ENCODE peak calls at places on chromosome 5, in four cellular contexts. One of them, this sample, is unnamed.

GRCh38 chr5:60810438-60811085 is 33.5 kb downstream of the ELOVL7 start:
- DNase-seq in neural crest cell: no peak
- DNase-seq in activated CD4-positive, alpha-beta T cell treated with anti-CD3 and anti-CD28 coated beads, Interleukin-2, amount 10 ng/mL, durations not matched to agents 7 days and 5 days: no peak
- DNase-seq in lower leg skin: no peak
- DNase-seq in this sample: no peak

GRCh38 chr5:84378420-84378819 is 6.3 kb downstream of the EDIL3 start:
- DNase-seq in lower leg skin: no peak
- DNase-seq in neural crest cell: no peak
- DNase-seq in activated CD4-positive, alpha-beta T cell treated with anti-CD3 and anti-CD28 coated beads, Interleukin-2, amount 10 ng/mL, durations not matched to agents 7 days and 5 days: no peak
- DNase-seq in this sample: no peak

GRCh38 chr5:95866431-95867063 is 44.0 kb upstream of the GLRX start:
- DNase-seq in activated CD4-positive, alpha-beta T cell treated with anti-CD3 and anti-CD28 coated beads, Interleukin-2, amount 10 ng/mL, durations not matched to agents 7 days and 5 days: no peak
- DNase-seq in lower leg skin: no peak
- DNase-seq in neural crest cell: no peak
- DNase-seq in this sample: no peak

GRCh38 chr5:168943999-168944398 is 356.9 kb downstream of the SLIT3 start:
- DNase-seq in neural crest cell: no peak
- DNase-seq in activated CD4-positive, alpha-beta T cell treated with anti-CD3 and anti-CD28 coated beads, Interleukin-2, amount 10 ng/mL, durations not matched to agents 7 days and 5 days: no peak
- DNase-seq in lower leg skin: no peak
- DNase-seq in this sample: no peak

GRCh38 chr5:111509119-111509518 is 3.2 kb downstream of the STARD4 start:
- DNase-seq in neural crest cell: no peak
- DNase-seq in lower leg skin: no peak
- DNase-seq in activated CD4-positive, alpha-beta T cell treated with anti-CD3 and anti-CD28 coated beads, Interleukin-2, amount 10 ng/mL, durations not matched to agents 7 days and 5 days: no peak
- DNase-seq in this sample: no peak

GRCh38 chr5:120817044-120817985 is 353.2 kb downstream of the PRR16 start:
- DNase-seq in neural crest cell: no peak
- DNase-seq in lower leg skin: no peak
- DNase-seq in activated CD4-positive, alpha-beta T cell treated with anti-CD3 and anti-CD28 coated beads, Interleukin-2, amount 10 ng/mL, durations not matched to agents 7 days and 5 days: no peak
- DNase-seq in this sample: peak

GRCh38 chr5:17192191-17192590 is 25.2 kb upstream of the BASP1 start:
- DNase-seq in lower leg skin: no peak
- DNase-seq in neural crest cell: no peak
- DNase-seq in activated CD4-positive, alpha-beta T cell treated with anti-CD3 and anti-CD28 coated beads, Interleukin-2, amount 10 ng/mL, durations not matched to agents 7 days and 5 days: no peak
- DNase-seq in this sample: no peak

GRCh38 chr5:124871299-124871698 is 124.9 kb upstream of the ZNF608 start:
- DNase-seq in neural crest cell: no peak
- DNase-seq in lower leg skin: no peak
- DNase-seq in activated CD4-positive, alpha-beta T cell treated with anti-CD3 and anti-CD28 coated beads, Interleukin-2, amount 10 ng/mL, durations not matched to agents 7 days and 5 days: no peak
- DNase-seq in this sample: no peak

GRCh38 chr5:163914911-163915310 is 409.5 kb downstream of the MAT2B start:
- DNase-seq in activated CD4-positive, alpha-beta T cell treated with anti-CD3 and anti-CD28 coated beads, Interleukin-2, amount 10 ng/mL, durations not matched to agents 7 days and 5 days: no peak
- DNase-seq in lower leg skin: no peak
- DNase-seq in neural crest cell: no peak
- DNase-seq in this sample: no peak

GRCh38 chr5:148776780-148777179 is 49.6 kb upstream of the ADRB2 start:
- DNase-seq in lower leg skin: peak
- DNase-seq in neural crest cell: no peak
- DNase-seq in activated CD4-positive, alpha-beta T cell treated with anti-CD3 and anti-CD28 coated beads, Interleukin-2, amount 10 ng/mL, durations not matched to agents 7 days and 5 days: no peak
- DNase-seq in this sample: no peak

GRCh38 chr5:146402949-146403348 is 44.2 kb upstream of the TCERG1 start:
- DNase-seq in neural crest cell: no peak
- DNase-seq in activated CD4-positive, alpha-beta T cell treated with anti-CD3 and anti-CD28 coated beads, Interleukin-2, amount 10 ng/mL, durations not matched to agents 7 days and 5 days: no peak
- DNase-seq in lower leg skin: no peak
- DNase-seq in this sample: no peak

GRCh38 chr5:173968154-173968553 is 20.8 kb upstream of the C5orf47 start:
- DNase-seq in neural crest cell: no peak
- DNase-seq in lower leg skin: no peak
- DNase-seq in activated CD4-positive, alpha-beta T cell treated with anti-CD3 and anti-CD28 coated beads, Interleukin-2, amount 10 ng/mL, durations not matched to agents 7 days and 5 days: no peak
- DNase-seq in this sample: no peak

GRCh38 chr5:54807421-54807820 is 178.0 kb downstream of the ESM1 start:
- DNase-seq in activated CD4-positive, alpha-beta T cell treated with anti-CD3 and anti-CD28 coated beads, Interleukin-2, amount 10 ng/mL, durations not matched to agents 7 days and 5 days: no peak
- DNase-seq in lower leg skin: no peak
- DNase-seq in neural crest cell: no peak
- DNase-seq in this sample: peak

GRCh38 chr5:112878760-112879159 is 17.7 kb downstream of the SRP19 start:
- DNase-seq in lower leg skin: no peak
- DNase-seq in activated CD4-positive, alpha-beta T cell treated with anti-CD3 and anti-CD28 coated beads, Interleukin-2, amount 10 ng/mL, durations not matched to agents 7 days and 5 days: peak
- DNase-seq in neural crest cell: no peak
- DNase-seq in this sample: no peak

GRCh38 chr5:29054282-29054681 is 2015.9 kb upstream of the CDH9 start:
- DNase-seq in lower leg skin: no peak
- DNase-seq in neural crest cell: no peak
- DNase-seq in activated CD4-positive, alpha-beta T cell treated with anti-CD3 and anti-CD28 coated beads, Interleukin-2, amount 10 ng/mL, durations not matched to agents 7 days and 5 days: no peak
- DNase-seq in this sample: no peak

GRCh38 chr5:98899456-98899855 is 29.4 kb downstream of the CHD1 start:
- DNase-seq in lower leg skin: no peak
- DNase-seq in neural crest cell: no peak
- DNase-seq in activated CD4-positive, alpha-beta T cell treated with anti-CD3 and anti-CD28 coated beads, Interleukin-2, amount 10 ng/mL, durations not matched to agents 7 days and 5 days: no peak
- DNase-seq in this sample: no peak

GRCh38 chr5:178818094-178818493 is 41.7 kb upstream of the ZNF354B start:
- DNase-seq in activated CD4-positive, alpha-beta T cell treated with anti-CD3 and anti-CD28 coated beads, Interleukin-2, amount 10 ng/mL, durations not matched to agents 7 days and 5 days: no peak
- DNase-seq in lower leg skin: no peak
- DNase-seq in neural crest cell: no peak
- DNase-seq in this sample: no peak

GRCh38 chr5:138844812-138845513 is 30.2 kb downstream of the LRRTM2 start:
- DNase-seq in neural crest cell: no peak
- DNase-seq in lower leg skin: no peak
- DNase-seq in activated CD4-positive, alpha-beta T cell treated with anti-CD3 and anti-CD28 coated beads, Interleukin-2, amount 10 ng/mL, durations not matched to agents 7 days and 5 days: no peak
- DNase-seq in this sample: no peak

GRCh38 chr5:149062371-149063016 is 368 bp downstream of the SH3TC2 start:
- DNase-seq in activated CD4-positive, alpha-beta T cell treated with anti-CD3 and anti-CD28 coated beads, Interleukin-2, amount 10 ng/mL, durations not matched to agents 7 days and 5 days: no peak
- DNase-seq in lower leg skin: peak
- DNase-seq in neural crest cell: no peak
- DNase-seq in this sample: peak

GRCh38 chr5:154756871-154757646 is 1.9 kb downstream of the LARP1 start:
- DNase-seq in neural crest cell: peak
- DNase-seq in activated CD4-positive, alpha-beta T cell treated with anti-CD3 and anti-CD28 coated beads, Interleukin-2, amount 10 ng/mL, durations not matched to agents 7 days and 5 days: peak
- DNase-seq in lower leg skin: peak
- DNase-seq in this sample: no peak

GRCh38 chr5:143016777-143017374 is 246.7 kb downstream of the ARHGAP26 start:
- DNase-seq in lower leg skin: no peak
- DNase-seq in neural crest cell: peak
- DNase-seq in activated CD4-positive, alpha-beta T cell treated with anti-CD3 and anti-CD28 coated beads, Interleukin-2, amount 10 ng/mL, durations not matched to agents 7 days and 5 days: peak
- DNase-seq in this sample: peak

GRCh38 chr5:51679286-51679685 is 296.0 kb downstream of the ISL1 start:
- DNase-seq in activated CD4-positive, alpha-beta T cell treated with anti-CD3 and anti-CD28 coated beads, Interleukin-2, amount 10 ng/mL, durations not matched to agents 7 days and 5 days: no peak
- DNase-seq in lower leg skin: no peak
- DNase-seq in neural crest cell: no peak
- DNase-seq in this sample: no peak

GRCh38 chr5:159854916-159855315 is 61.4 kb upstream of the ADRA1B start:
- DNase-seq in lower leg skin: no peak
- DNase-seq in neural crest cell: no peak
- DNase-seq in activated CD4-positive, alpha-beta T cell treated with anti-CD3 and anti-CD28 coated beads, Interleukin-2, amount 10 ng/mL, durations not matched to agents 7 days and 5 days: no peak
- DNase-seq in this sample: no peak

This sample was measured in AML-193.